ENCODE peak calls at places on chromosomes 3 and 15, in nine cellular contexts. Y is right cardiac atrium, T is fibroblast of lung, Z is A549, X is H9, V is endothelial cell of umbilical vein, N is heart right ventricle, F is pancreas, K is aorta. M is an unnamed sample. For H3K9me3, the result is how much of the 10 kb centered on the place peaks cover.

GRCh38 chr15:23564798-23565394 is 578 bp upstream of the MKRN3 start:
- DNase-seq in Z (no peak), N (no peak), T (peak), X (no peak), F (no peak), Y (no peak), V (peak), K (no peak), M (no peak)

GRCh38 chr3:56302417-56302816 is 165.8 kb downstream of the ERC2 start:
- DNase-seq in X (no peak), F (no peak), T (no peak), Y (no peak), Z (no peak), N (no peak), K (no peak), V (peak), M (no peak)

GRCh38 chr15:96184297-96184696 is 146.2 kb upstream of the NR2F2 start:
- DNase-seq in F (no peak), N (no peak), V (no peak), K (no peak), Z (peak), Y (no peak), X (no peak), T (no peak), M (no peak)

GRCh38 chr3:46393011-46393410 is 13.9 kb downstream of the CCR5AS start:
- DNase-seq in Z (no peak), X (no peak), N (no peak), Y (no peak), K (no peak), F (no peak), T (no peak), V (no peak), M (no peak)

GRCh38 chr3:129794319-129795201 is 99.0 kb downstream of the TMCC1 start:
- DNase-seq in F (no peak), X (peak), N (peak), K (no peak), Y (peak), T (peak), V (peak), Z (peak), M (peak)

GRCh38 chr3:190644035-190644434 is 130.2 kb downstream of the IL1RAP start:
- DNase-seq in T (peak), Z (no peak), Y (no peak), K (no peak), F (no peak), N (no peak), X (no peak), V (no peak), M (no peak)

GRCh38 chr15:52228928-52229327 is 37.7 kb upstream of the GNB5 start:
- DNase-seq in X (peak), Z (peak), K (no peak), Y (no peak), N (no peak), T (peak), V (no peak), F (peak), M (peak)

GRCh38 chr15:90086868-90087268 is 15.4 kb downstream of the IDH2 start:
- DNase-seq in F (no peak), V (peak), T (no peak), Z (peak), X (peak), Y (no peak), K (no peak), N (no peak), M (peak)

GRCh38 chr3:138082085-138082991 is 33.1 kb downstream of the DZIP1L start:
- DNase-seq in F (no peak), N (no peak), T (peak), X (no peak), V (no peak), Z (peak), Y (no peak), K (no peak), M (peak)

GRCh38 chr3:124928333-124929202 is 6.0 kb downstream of the MUC13 start:
- DNase-seq in N (peak), V (peak), Z (peak), Y (peak), T (peak), K (no peak), X (peak), F (peak), M (peak)

GRCh38 chr3:188583476-188584161 is 429.7 kb downstream of the LPP start:
- DNase-seq in K (no peak), T (peak), F (no peak), X (no peak), V (no peak), N (no peak), Z (peak), Y (no peak), M (no peak)

GRCh38 chr3:14902719-14903118 is 44.7 kb upstream of the NR2C2 start:
- DNase-seq in K (no peak), V (no peak), N (peak), T (no peak), X (no peak), Z (no peak), F (no peak), Y (peak), M (peak)

GRCh38 chr15:56886450-56886856 is 32.0 kb upstream of the TCF12 start:
- DNase-seq in K (no peak), Y (peak), F (no peak), X (no peak), N (no peak), Z (no peak), T (no peak), V (no peak), M (no peak)

GRCh38 chr3:26460975-26461374 is 161.6 kb upstream of the LRRC3B start:
- DNase-seq in K (no peak), Z (no peak), F (no peak), V (no peak), X (no peak), N (no peak), T (no peak), Y (no peak), M (no peak)

GRCh38 chr3:49165771-49166751 is at the start of gene CCDC71:
- DNase-seq in K (peak), T (peak), F (peak), Z (peak), X (peak), N (peak), Y (peak), V (peak), M (peak)

GRCh38 chr3:58899159-58899952 is 150.5 kb downstream of the CFAP20DC start:
- DNase-seq in V (peak), N (peak), Z (no peak), T (peak), Y (peak), K (no peak), X (peak), F (no peak), M (peak)

GRCh38 chr15:31215490-31216209 is 111.0 kb upstream of the KLF13 start:
- DNase-seq in T (peak), N (peak), V (peak), Y (peak), K (peak), Z (peak), X (peak), F (peak), M (peak)

GRCh38 chr3:8484409-8485140 is 17.0 kb upstream of the LMCD1 start:
- DNase-seq in X (no peak), N (no peak), K (no peak), V (no peak), Y (no peak), F (no peak), T (no peak), Z (no peak), M (no peak)

GRCh38 chr3:8482960-8483665 is 18.5 kb upstream of the LMCD1 start:
- DNase-seq in F (peak), N (peak), T (peak), X (no peak), V (peak), Y (peak), Z (peak), K (peak), M (no peak)

GRCh38 chr3:8482263-8482662 is 19.4 kb upstream of the LMCD1 start:
- DNase-seq in K (no peak), F (no peak), X (no peak), Z (no peak), V (peak), Y (no peak), T (peak), N (no peak), M (no peak)

GRCh38 chr3:8481380-8481779 is 20.2 kb upstream of the LMCD1 start:
- DNase-seq in X (no peak), T (no peak), N (no peak), Y (no peak), Z (no peak), K (no peak), V (peak), F (no peak), M (no peak)

DNA sequence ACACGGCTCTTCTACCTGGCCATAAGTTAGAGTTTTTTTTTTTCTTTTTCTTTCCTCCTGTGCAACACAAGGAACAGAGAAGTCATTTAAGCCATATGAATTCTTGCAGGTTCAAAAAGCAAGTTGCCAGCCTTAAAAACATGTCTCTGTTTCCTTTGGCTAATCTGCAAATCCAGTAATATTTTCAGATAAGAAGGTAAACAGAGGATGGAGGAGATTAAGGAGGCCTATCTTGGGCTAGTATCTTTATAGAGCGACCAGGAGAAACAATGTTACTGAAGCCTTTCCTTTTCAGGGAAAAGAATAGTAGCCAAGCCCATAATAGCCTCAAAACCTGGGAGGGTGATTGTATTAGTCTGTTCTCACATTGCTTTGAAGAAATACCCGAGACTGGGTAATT is 20.9 kb upstream of the LMCD1 start:
- DNase-seq in F (no peak), N (no peak), Z (no peak), T (no peak), X (no peak), K (no peak), Y (no peak), V (peak), M (no peak)
- H3K9me3 ChIP-seq in F (under half), N (under half), Z (under half), T (under half), X (under half), K (under half), Y (under half), V (under half), M (under half)

GRCh38 chr15:95108673-95109072 is 877.3 kb downstream of the MCTP2 start:
- DNase-seq in F (no peak), X (no peak), V (no peak), N (no peak), Y (no peak), Z (no peak), K (no peak), T (no peak), M (no peak)
- H3K9me3 ChIP-seq in F (under half), X (under half), V (under half), N (under half), Y (under half), Z (under half), K (under half), T (under half), M (under half)

GRCh38 chr3:67083277-67083676 is 85.2 kb downstream of the KBTBD8 start:
- DNase-seq in K (no peak), Y (no peak), X (no peak), N (no peak), Z (no peak), V (peak), T (peak), F (no peak), M (no peak)
- H3K9me3 ChIP-seq in K (under half), Y (under half), X (under half), N (under half), Z (under half), V (under half), T (under half), F (under half), M (under half)

GRCh38 chr15:67091966-67092677 is 26.7 kb downstream of the SMAD3 start:
- DNase-seq in F (no peak), T (no peak), V (no peak), N (no peak), Y (no peak), X (no peak), Z (no peak), K (peak), M (no peak)

GRCh38 chr15:67091073-67091965 is 25.9 kb downstream of the SMAD3 start:
- DNase-seq in F (peak), Y (peak), N (peak), Z (peak), T (peak), K (no peak), V (peak), X (no peak), M (peak)

GRCh38 chr15:67094001-67094826 is 28.8 kb downstream of the SMAD3 start:
- DNase-seq in V (no peak), Y (no peak), X (no peak), T (no peak), K (peak), F (no peak), Z (no peak), N (no peak), M (peak)

GRCh38 chr15:67093146-67093874 is 27.9 kb downstream of the SMAD3 start:
- DNase-seq in K (peak), V (no peak), N (no peak), F (no peak), X (no peak), Z (no peak), Y (no peak), T (no peak), M (no peak)

DNA sequence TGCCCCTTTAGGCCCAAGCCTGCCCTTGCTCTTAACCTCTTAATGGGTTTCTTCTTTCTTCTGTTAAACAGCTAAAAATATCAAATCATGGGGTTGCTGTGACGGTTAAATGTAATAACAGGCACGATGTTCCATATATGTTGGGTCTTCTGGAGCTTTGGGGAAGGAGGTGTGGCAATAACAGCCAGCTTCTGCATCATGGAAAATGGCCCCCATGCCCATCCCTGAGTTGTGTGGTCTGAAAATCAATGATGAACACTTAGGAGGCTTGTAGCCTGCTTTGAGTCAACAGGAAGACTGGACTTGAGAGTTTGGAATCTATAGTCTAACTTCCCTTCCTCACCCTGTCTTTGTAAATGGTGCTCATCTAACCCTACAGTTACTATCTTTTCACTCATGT is 27.3 kb downstream of the SMAD3 start:
- DNase-seq in Y (no peak), K (no peak), T (no peak), V (no peak), X (no peak), F (no peak), Z (no peak), N (no peak), M (no peak)
- H3K9me3 ChIP-seq in Y (under half), K (under half), T (under half), V (under half), X (under half), F (under half), Z (under half), N (under half), M (under half)

GRCh38 chr3:169404491-169404890 is 259.0 kb downstream of the MECOM start:
- DNase-seq in X (no peak), Y (peak), Z (no peak), N (no peak), K (no peak), V (no peak), T (no peak), F (no peak), M (no peak)
- H3K9me3 ChIP-seq in X (under half), Y (under half), Z (under half), N (under half), K (under half), V (under half), T (under half), F (under half), M (under half)

GRCh38 chr3:23926736-23927135 is 9.8 kb downstream of the RPL15 start:
- DNase-seq in T (no peak), X (no peak), N (no peak), Y (no peak), V (no peak), Z (peak), K (no peak), F (no peak), M (no peak)

GRCh38 chr3:23926246-23926645 is 9.3 kb downstream of the RPL15 start:
- DNase-seq in Z (no peak), Y (no peak), N (no peak), X (no peak), F (no peak), K (no peak), V (no peak), T (no peak), M (no peak)

GRCh38 chr3:23931597-23931996 is 13.5 kb upstream of the NR1D2 start:
- DNase-seq in X (no peak), F (no peak), T (no peak), V (no peak), N (no peak), K (no peak), Z (no peak), Y (no peak), M (no peak)

GRCh38 chr3:23923786-23924185 is 6.9 kb downstream of the RPL15 start:
- DNase-seq in T (peak), K (no peak), N (no peak), V (peak), Z (no peak), Y (no peak), X (no peak), F (no peak), M (no peak)

DNA sequence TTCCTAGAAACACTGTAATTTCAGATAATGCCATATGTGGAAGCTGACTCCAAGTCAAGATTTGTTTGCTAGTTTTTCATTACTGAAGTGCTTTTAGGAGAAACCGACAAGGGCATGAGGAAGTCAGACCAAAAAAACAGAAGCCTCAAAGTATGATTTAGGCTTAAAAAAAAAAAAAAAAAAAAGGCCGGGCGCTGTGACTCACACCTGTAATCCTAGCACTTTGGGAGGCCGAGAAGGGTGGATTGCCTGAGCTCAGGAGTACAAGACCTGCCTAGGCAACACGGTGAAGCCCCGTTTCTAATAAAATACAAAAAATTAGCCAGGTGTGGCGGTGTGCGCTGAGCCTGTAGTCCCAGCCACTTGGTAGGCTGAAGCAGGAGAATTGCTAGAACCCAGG is 11.6 kb downstream of the RPL15 start:
- DNase-seq in Z (peak), T (no peak), X (no peak), F (no peak), K (no peak), N (no peak), V (no peak), Y (no peak), M (no peak)
- H3K9me3 ChIP-seq in Z (under half), T (under half), X (under half), F (under half), K (under half), N (under half), V (under half), Y (under half), M (under half)

GRCh38 chr15:68444336-68444735 is 12.4 kb upstream of the ITGA11 start:
- DNase-seq in N (no peak), X (no peak), K (no peak), Z (no peak), Y (no peak), T (no peak), F (no peak), V (no peak), M (no peak)
- H3K9me3 ChIP-seq in N (under half), X (under half), K (under half), Z (under half), Y (under half), T (under half), F (under half), V (under half), M (under half)